ENCODE peak calls at places on chromosomes 1 and 21, in four cellular contexts. V, B, X and P are unnamed samples.

GRCh38 chr1:71081697-71082080 is 854 bp upstream of the ZRANB2 start:
- DNase-seq in B (no peak), X (peak), V (peak), P (peak)

GRCh38 chr1:222286039-222286438 is 261.9 kb downstream of the HHIPL2 start:
- DNase-seq in V (no peak), X (no peak), B (no peak), P (no peak)

GRCh38 chr1:154848983-154849382 is 21.1 kb downstream of the KCNN3 start:
- DNase-seq in B (no peak), X (no peak), V (no peak), P (no peak)

GRCh38 chr1:11923827-11924113 is 2.5 kb downstream of the KIAA2013 start:
- DNase-seq in X (no peak), V (no peak), B (no peak), P (no peak)

GRCh38 chr1:207750901-207751300 is 953 bp upstream of the CD46 start:
- DNase-seq in B (no peak), V (no peak), X (no peak), P (peak)

GRCh38 chr1:17031436-17031835 is 19.7 kb upstream of the ATP13A2 start:
- DNase-seq in V (no peak), X (peak), B (no peak), P (no peak)

GRCh38 chr1:246215505-246215893 is 291.6 kb downstream of the SMYD3 start:
- DNase-seq in V (no peak), B (no peak), X (no peak), P (peak)

GRCh38 chr1:35448344-35448801 is 108.8 kb downstream of the KIAA0319L start:
- DNase-seq in X (no peak), V (no peak), B (no peak), P (no peak)

GRCh38 chr1:16148329-16149092 is 7.4 kb downstream of the EPHA2 start:
- DNase-seq in V (no peak), B (no peak), X (no peak), P (no peak)

GRCh38 chr1:1345384-1345783 is 3.8 kb downstream of the DVL1 start:
- DNase-seq in B (no peak), X (no peak), V (no peak), P (no peak)

GRCh38 chr1:90126834-90127233 is 131.9 kb downstream of the ZNF326 start:
- DNase-seq in V (no peak), B (no peak), X (no peak), P (no peak)

GRCh38 chr1:177789956-177790355 is 179.9 kb downstream of the SEC16B start:
- DNase-seq in V (no peak), X (no peak), B (no peak), P (no peak)

GRCh38 chr1:73978964-73979363 is 219.0 kb downstream of the LRRIQ3 start:
- DNase-seq in V (no peak), X (no peak), B (no peak), P (no peak)

GRCh38 chr1:116738673-116739370 is 15.4 kb upstream of the CD2 start:
- DNase-seq in B (no peak), V (no peak), X (no peak), P (no peak)

GRCh38 chr1:54153548-54154439 is 994 bp upstream of the CDCP2 start:
- DNase-seq in B (peak), V (peak), X (no peak), P (no peak)

GRCh38 chr21:41470054-41470453 is 37.9 kb downstream of the TMPRSS2 start:
- DNase-seq in B (no peak), X (no peak), V (no peak), P (no peak)

GRCh38 chr1:200299571-200299970 is 110.3 kb downstream of the ZNF281 start:
- DNase-seq in B (no peak), V (no peak), X (no peak), P (no peak)

GRCh38 chr1:168920456-168921094 is 185.9 kb upstream of the ATP1B1 start:
- DNase-seq in V (no peak), X (no peak), B (no peak), P (no peak)

DNA sequence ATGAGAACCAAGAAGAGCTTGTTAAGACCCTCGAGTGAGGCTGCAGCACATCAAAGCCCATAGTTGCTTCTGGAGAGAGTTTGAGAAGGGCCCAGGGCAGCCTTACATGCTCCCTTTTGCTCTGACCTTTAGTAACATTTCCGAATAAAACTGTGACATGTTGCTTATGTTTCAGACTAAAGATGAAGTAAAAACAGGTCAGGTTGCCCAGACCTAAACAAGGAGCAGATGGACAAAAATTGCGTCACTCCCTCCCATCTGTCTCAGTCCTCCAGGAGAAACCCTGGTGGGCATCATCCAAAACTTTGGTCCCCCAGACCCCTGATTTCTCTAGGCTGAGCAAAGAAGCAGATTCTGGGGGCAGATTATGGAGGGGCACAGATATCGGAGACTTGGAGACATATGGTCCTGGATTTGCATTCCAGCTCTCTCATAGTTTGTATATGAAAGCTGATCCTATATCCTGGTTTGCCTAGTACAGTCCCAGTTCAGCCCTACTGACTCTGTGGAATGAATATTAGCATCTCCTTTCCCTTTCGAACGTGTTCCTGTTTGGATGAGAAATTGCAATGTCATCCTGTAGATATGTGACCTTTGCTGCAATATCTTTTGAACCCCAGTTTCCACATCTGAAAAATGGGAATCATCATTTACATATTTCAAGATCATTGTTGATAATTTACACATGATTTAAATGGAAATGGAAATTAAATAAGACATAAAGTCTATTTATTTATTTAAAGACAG is 304.9 kb upstream of the USP24 start:
- DNase-seq in V (no peak), X (no peak), B (no peak), P (no peak)
- TF ChIP-seq TEAD4 in V (no peak), X (no peak), B (no peak), P (no peak)

GRCh38 chr1:100909018-100909417 is 13.1 kb downstream of the SLC30A7 start:
- DNase-seq in X (no peak), V (no peak), B (no peak), P (no peak)

GRCh38 chr1:100907887-100908286 is 12.0 kb downstream of the SLC30A7 start:
- DNase-seq in X (no peak), V (no peak), B (no peak), P (no peak)

GRCh38 chr1:100912019-100912418 is 16.1 kb downstream of the SLC30A7 start:
- DNase-seq in B (no peak), X (no peak), V (no peak), P (no peak)
- TF ChIP-seq TEAD4 in B (no peak), X (no peak), V (no peak), P (no peak)

DNA sequence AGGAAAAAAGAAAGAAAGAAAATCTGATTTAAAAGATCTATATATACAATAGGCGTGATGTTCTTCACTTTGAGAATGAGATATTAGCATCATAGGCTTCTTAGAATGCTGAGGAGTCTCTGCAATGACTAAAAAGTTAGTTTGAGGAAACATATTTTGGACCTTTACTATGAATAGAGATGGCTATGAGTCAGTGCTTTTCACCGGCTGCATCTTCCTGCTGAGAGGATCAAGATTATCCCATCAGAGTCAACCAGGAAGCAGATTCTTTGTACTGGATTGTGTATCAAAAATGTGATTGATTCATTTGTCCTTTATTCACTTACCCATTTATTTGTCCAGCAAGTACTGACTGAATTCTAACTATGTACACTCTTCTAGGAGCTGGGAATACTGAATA is 144.2 kb downstream of the KCNK2 start:
- DNase-seq in X (no peak), V (no peak), B (no peak), P (no peak)
- TF ChIP-seq TEAD4 in X (no peak), V (no peak), B (no peak), P (no peak)

GRCh38 chr21:31564439-31564838 is 95.1 kb upstream of the SOD1 start:
- DNase-seq in X (no peak), B (no peak), V (no peak), P (no peak)

GRCh38 chr21:31570824-31571425 is 88.6 kb upstream of the SOD1 start:
- DNase-seq in X (no peak), B (no peak), V (no peak), P (no peak)

GRCh38 chr21:31566611-31567010 is 92.9 kb upstream of the SOD1 start:
- DNase-seq in V (no peak), X (no peak), B (no peak), P (no peak)

GRCh38 chr21:31560479-31560878 is 99.0 kb upstream of the SOD1 start:
- DNase-seq in V (no peak), B (no peak), X (no peak), P (no peak)

DNA sequence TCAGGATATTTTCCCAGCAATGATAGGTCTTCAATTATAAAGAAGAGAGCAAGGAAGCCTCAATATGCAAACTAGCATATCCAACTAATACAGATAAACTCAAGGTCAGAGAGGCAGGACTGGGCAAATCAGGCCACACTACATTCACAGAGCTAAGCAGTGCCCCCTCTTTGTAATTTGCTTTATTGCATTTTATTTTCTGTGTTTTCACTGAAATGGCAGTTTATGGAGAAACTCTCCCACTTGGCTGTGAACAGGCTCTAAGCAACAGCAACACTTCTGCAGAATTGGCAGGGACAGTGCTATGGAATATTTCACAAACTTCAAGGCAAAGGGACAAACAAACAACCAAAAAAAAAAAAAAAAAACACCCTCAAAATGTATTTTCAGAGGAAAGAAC is 93.4 kb upstream of the SOD1 start:
- DNase-seq in B (no peak), X (no peak), V (no peak), P (no peak)
- TF ChIP-seq TEAD4 in B (no peak), X (no peak), V (no peak), P (no peak)

GRCh38 chr1:231594749-231595148 is 31.8 kb upstream of the DISC1 start:
- DNase-seq in V (no peak), X (no peak), B (no peak), P (no peak)
- TF ChIP-seq TEAD4 in V (no peak), X (no peak), B (no peak), P (no peak)

DNA sequence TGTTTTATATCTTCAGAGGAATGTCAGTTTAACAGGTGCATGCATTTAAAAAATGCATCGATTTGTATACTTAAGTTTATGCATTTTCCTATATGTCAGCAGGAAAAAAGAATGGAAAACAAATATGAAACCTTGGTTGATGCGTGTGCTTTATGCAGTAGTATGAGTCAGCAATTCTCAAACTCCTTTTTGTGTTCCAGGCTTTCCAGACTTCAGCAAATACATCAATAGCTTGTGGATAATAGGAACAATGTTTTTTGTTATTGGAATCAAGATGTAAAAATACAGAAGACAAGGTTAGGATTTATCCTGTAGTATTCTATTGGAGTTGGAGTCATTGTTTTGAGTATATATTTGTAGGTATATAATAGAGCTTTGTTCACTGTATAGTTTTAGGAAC is 45.2 kb downstream of the CHODL start:
- DNase-seq in V (no peak), B (no peak), X (no peak), P (no peak)
- TF ChIP-seq TEAD4 in V (no peak), B (no peak), X (no peak), P (no peak)

DNA sequence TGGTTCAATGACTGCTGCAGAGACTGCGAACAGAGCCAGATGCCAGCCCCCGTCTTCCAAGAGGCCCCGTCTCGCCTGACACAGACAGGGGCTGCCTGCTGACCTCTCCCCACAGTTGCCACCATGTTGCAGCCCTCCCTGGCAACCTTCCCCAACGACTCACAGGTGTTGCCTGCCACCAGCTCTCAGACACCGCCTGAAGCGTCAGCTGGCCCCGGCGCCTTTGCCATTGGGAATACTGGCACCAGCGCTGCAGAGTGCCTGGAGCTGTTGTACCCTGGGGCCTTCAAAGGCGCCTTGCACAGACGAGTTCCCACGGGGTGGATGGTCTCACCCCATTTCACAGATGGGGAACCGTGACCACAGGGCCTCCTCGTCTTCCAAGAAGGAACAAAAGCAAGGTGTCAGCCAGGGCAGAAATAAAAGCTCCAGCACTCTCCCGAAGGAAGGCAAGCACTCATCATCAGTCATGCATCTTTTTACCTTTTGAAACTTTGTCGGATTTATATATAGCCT is 167.0 kb downstream of the ADSS2 start:
- DNase-seq in V (no peak), X (no peak), B (no peak), P (no peak)
- TF ChIP-seq TEAD4 in V (no peak), X (no peak), B (no peak), P (no peak)

GRCh38 chr1:232182206-232182605 is 447.7 kb downstream of the SIPA1L2 start:
- DNase-seq in X (no peak), B (peak), V (no peak), P (no peak)

GRCh38 chr1:232183266-232183800 is 446.6 kb downstream of the SIPA1L2 start:
- DNase-seq in V (no peak), B (no peak), X (no peak), P (no peak)

GRCh38 chr1:232177438-232177837 is 452.5 kb downstream of the SIPA1L2 start:
- DNase-seq in B (no peak), X (no peak), V (no peak), P (no peak)

GRCh38 chr1:232178191-232178590 is 451.7 kb downstream of the SIPA1L2 start:
- DNase-seq in X (no peak), V (no peak), B (no peak), P (no peak)

GRCh38 chr1:232179896-232180760 is 449.8 kb downstream of the SIPA1L2 start:
- DNase-seq in V (no peak), X (no peak), B (peak), P (no peak)
- TF ChIP-seq TEAD4 in V (no peak), X (no peak), B (no peak), P (no peak)